ENCODE peak calls at places on chromosomes 3 and 15, in seven cellular contexts. K, Q, J, W, N, C and L are unnamed samples.

GRCh38 chr3:99678023-99678422 is 39.6 kb downstream of the COL8A1 start:
- DNase-seq in N (peak; percentile 92), J (no peak), W (no peak), C (no peak), Q (no peak), K (peak; percentile 54), L (peak; percentile 63)

GRCh38 chr3:56985460-56986327 is 74.8 kb upstream of the SPATA12 start:
- DNase-seq in W (no peak), J (no peak), C (no peak), N (peak; percentile 54), Q (no peak), K (peak; percentile 42), L (no peak)

GRCh38 chr3:119831022-119831421 is 49.1 kb downstream of the NR1I2 start:
- DNase-seq in Q (no peak), W (no peak), N (no peak), J (no peak), C (no peak), K (peak; percentile 28), L (no peak)

GRCh38 chr15:101277038-101277822 is at the start of gene SELENOS:
- DNase-seq in C (peak; percentile 90), Q (peak; percentile 98), W (peak; percentile 86), K (peak; percentile 80), J (peak; percentile 89), N (peak; percentile 90), L (peak; percentile 89)

GRCh38 chr15:52068004-52068403 is 44.6 kb downstream of the BCL2L10 start:
- DNase-seq in C (no peak), K (no peak), W (no peak), J (no peak), Q (no peak), N (peak; percentile 53), L (no peak)

GRCh38 chr15:34642252-34642651 is 58.8 kb upstream of the GOLGA8B start:
- DNase-seq in Q (no peak), J (no peak), C (no peak), W (no peak), N (no peak), K (no peak), L (no peak)

GRCh38 chr3:190384241-190384863 is 3.6 kb upstream of the CLDN16 start:
- DNase-seq in N (peak; percentile 48), Q (no peak), K (peak; percentile 87), C (no peak), J (no peak), W (peak; percentile 12), L (peak; percentile 45)

GRCh38 chr3:142019794-142020320 is 129.5 kb downstream of the TFDP2 start:
- DNase-seq in J (no peak), N (no peak), Q (no peak), K (peak; percentile 63), W (no peak), C (no peak), L (peak; percentile 36)

GRCh38 chr15:47908950-47909670 is 191.8 kb downstream of the SEMA6D start:
- DNase-seq in Q (no peak), N (peak; percentile 3), K (no peak), J (no peak), C (no peak), W (no peak), L (no peak)

GRCh38 chr15:55007561-55007960 is 189.2 kb downstream of the RSL24D1 start:
- DNase-seq in Q (no peak), N (no peak), K (peak; percentile 30), J (peak; percentile 28), W (peak; percentile 35), C (no peak), L (no peak)

GRCh38 chr3:23425410-23425809 is 222.3 kb downstream of the UBE2E2 start:
- DNase-seq in J (no peak), K (no peak), C (no peak), Q (no peak), W (no peak), N (no peak), L (no peak)

GRCh38 chr15:25236143-25236860 is 202.5 kb downstream of the UBE3A start:
- DNase-seq in C (no peak), N (no peak), Q (peak; percentile 23), J (no peak), K (no peak), W (no peak), L (no peak)

GRCh38 chr3:67033091-67033490 is 35.0 kb downstream of the KBTBD8 start:
- DNase-seq in Q (no peak), W (no peak), N (no peak), K (no peak), J (no peak), C (no peak), L (no peak)

GRCh38 chr3:171504376-171504775 is 44.2 kb upstream of the TNIK start:
- DNase-seq in K (no peak), J (no peak), N (no peak), C (no peak), W (no peak), Q (no peak), L (no peak)